ENCODE peak calls at places on chromosomes 2 and 18, in six cellular contexts. K is IMR-90, N is A549, Y is HEK293T, S is HepG2, C is K562. R is an unnamed sample.

GRCh38 chr2:24857741-24858140 is 62.3 kb downstream of the ADCY3 start:
- DNase-seq in N (no peak), S (no peak), Y (no peak), C (no peak), K (no peak), R (no peak)

GRCh38 chr2:240564571-240565266 is 3.6 kb upstream of the RNPEPL1 start:
- DNase-seq in S (no peak), Y (no peak), C (no peak), N (no peak), K (peak; percentile 88), R (no peak)

GRCh38 chr18:34893239-34893638 is 148.0 kb upstream of the MAPRE2 start:
- DNase-seq in K (no peak), Y (no peak), S (no peak), N (no peak), C (no peak), R (no peak)

GRCh38 chr18:68429809-68430208 is 285.1 kb downstream of the TMX3 start:
- DNase-seq in C (no peak), Y (no peak), N (no peak), S (no peak), K (peak; percentile 77), R (no peak)

GRCh38 chr2:1602359-1603010 is 141.8 kb downstream of the PXDN start:
- DNase-seq in C (no peak), S (no peak), N (no peak), K (no peak), Y (no peak), R (no peak)

GRCh38 chr2:17752892-17753802 is 463 bp downstream of the SMC6 start:
- DNase-seq in S (peak; percentile 63), K (peak; percentile 34), Y (peak; percentile 49), C (peak; percentile 67), N (peak; percentile 53), R (no peak)

GRCh38 chr2:156329031-156329921 is 3.2 kb downstream of the NR4A2 start:
- DNase-seq in Y (no peak), S (no peak), C (no peak), N (no peak), K (no peak), R (no peak)

GRCh38 chr2:162044586-162044985 is 29.4 kb downstream of the DPP4 start:
- DNase-seq in Y (no peak), K (no peak), N (no peak), C (no peak), S (no peak), R (no peak)

GRCh38 chr2:239120664-239121063 is 272.8 kb downstream of the TWIST2 start:
- DNase-seq in S (no peak), K (no peak), C (peak; percentile 9), N (no peak), Y (no peak), R (no peak)

DNA sequence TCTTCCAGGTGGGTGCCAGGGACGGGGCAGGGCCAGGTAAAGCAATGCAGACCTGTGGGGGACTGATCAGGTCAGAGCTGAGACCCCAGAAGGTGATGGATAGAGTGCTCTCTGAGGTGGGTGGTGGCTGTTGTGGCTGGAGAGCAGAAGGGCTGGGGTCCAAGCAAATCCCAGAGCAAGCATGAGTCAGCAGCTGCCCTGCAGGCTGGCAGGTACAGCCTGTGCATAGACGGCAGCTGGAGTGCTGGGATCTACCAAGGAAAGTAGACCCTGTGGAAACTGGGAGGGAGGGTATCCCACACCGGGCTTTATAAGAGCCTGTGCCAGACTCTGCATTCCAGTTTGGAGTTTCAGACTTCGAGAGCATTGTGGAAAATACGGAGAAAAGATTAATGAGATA is 663 bp downstream of the TRIM54 start:
- DNase-seq in K (no peak), C (no peak), N (no peak), S (peak; percentile 53), Y (no peak), R (no peak)
- TF ChIP-seq BHLHE40 in K (no peak), C (no peak), N (no peak), S (no peak), Y (no peak), R (no peak)

GRCh38 chr2:218354850-218355443 is 1.7 kb upstream of the CATIP start:
- DNase-seq in N (no peak), K (no peak), Y (no peak), C (no peak), S (peak; percentile 86), R (no peak)
- TF ChIP-seq BHLHE40 in N (no peak), K (no peak), Y (no peak), C (no peak), S (peak; percentile 33), R (no peak)

DNA sequence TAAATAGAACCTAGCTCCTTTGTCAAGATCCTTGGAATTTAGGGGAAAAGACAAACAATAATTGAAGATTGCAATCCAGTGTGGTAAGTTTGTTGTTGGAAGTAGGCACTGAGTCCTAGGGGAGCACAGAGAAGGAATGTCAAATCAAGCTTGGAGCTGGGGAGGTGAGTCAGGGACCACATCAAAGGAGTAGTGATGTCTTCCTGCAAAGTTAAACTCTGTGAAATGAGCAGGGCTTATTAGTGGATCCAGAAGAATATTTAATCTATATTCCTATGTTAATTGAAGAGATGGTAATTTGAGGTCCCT is 41.7 kb upstream of the NABP1 start:
- DNase-seq in S (peak; percentile 68), N (no peak), K (peak; percentile 88), Y (no peak), C (no peak), R (no peak)
- TF ChIP-seq BHLHE40 in S (no peak), N (no peak), K (no peak), Y (no peak), C (no peak), R (no peak)

DNA sequence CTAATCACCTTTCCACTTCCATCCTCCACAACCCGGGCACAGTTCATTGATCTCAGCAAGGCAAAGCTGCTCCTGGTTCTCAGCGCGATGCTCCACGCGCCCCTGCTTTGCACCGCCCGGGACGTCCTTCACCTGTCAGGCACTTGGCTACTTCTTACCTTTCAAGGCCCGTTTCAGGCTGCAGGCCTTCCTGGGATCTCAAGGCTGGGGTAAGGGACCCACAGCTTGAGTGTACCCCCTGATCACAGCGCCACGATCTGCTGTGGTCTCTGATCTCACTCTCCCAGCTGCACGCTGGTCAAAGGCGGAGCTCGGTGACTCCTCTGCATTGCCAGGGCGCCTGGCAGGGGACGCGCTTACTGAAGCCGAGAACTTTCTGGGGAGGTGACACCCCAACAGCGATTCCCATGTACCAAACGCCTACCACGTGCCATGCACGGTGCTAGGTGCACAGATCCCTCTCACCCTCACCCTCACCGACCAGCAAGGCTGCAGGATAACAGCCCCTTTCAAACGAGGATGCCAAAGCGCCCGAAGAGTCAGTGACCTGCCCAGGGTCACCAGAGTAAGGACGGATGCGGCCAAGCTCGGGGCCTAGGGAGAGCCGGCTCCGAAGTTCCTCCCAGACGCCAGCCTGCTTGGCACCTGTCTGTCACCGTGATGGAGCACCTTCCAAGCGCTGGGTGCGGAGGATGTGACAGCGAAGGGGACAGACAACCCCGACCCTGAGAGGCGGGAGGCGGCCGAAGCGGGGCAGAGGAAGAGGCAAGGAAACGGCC is 818 bp downstream of the ITGB1BP1 start:
- DNase-seq in Y (peak; percentile 27), N (peak; percentile 71), S (peak; percentile 47), C (peak; percentile 46), K (peak; percentile 33), R (no peak)
- TF ChIP-seq BHLHE40 in Y (no peak), N (no peak), S (no peak), C (peak; percentile 19), K (no peak), R (peak; percentile 31)